ENCODE peak calls at places on chromosomes 11 and 22, in four cellular contexts. G is fibroblast of the aortic adventitia; Z is naive thymus-derived CD8-positive, alpha-beta T cell; I is CD4-positive, alpha-beta memory T cell. F is an unnamed sample.

GRCh38 chr11:70297341-70297740 is 26.9 kb downstream of the PPFIA1 start:
- DNase-seq in G (no peak), Z (no peak), I (no peak), F (peak)

GRCh38 chr11:2443881-2444300 is 423 bp downstream of the TRPM5 start:
- DNase-seq in Z (peak), I (no peak), G (no peak), F (no peak)

GRCh38 chr22:38503021-38503420 is 3.1 kb downstream of the DDX17 start:
- DNase-seq in Z (no peak), I (no peak), G (peak), F (no peak)

GRCh38 chr22:46721716-46722115 is 16.3 kb downstream of the CERK start:
- DNase-seq in I (no peak), Z (no peak), G (no peak), F (no peak)

GRCh38 chr22:41028841-41029240 is 63.6 kb upstream of the EP300 start:
- DNase-seq in Z (no peak), I (no peak), G (peak), F (peak)

GRCh38 chr22:49574861-49575702 is 252.6 kb downstream of the BRD1 start:
- DNase-seq in G (no peak), Z (no peak), I (no peak), F (no peak)

GRCh38 chr11:2541881-2542361 is 97.1 kb downstream of the KCNQ1 start:
- DNase-seq in G (no peak), I (no peak), Z (peak), F (no peak)

GRCh38 chr11:122440783-122441701 is 214.5 kb upstream of the UBASH3B start:
- DNase-seq in I (no peak), Z (no peak), G (peak), F (peak)

GRCh38 chr11:2645779-2646118 is 54.0 kb downstream of the KCNQ1OT1 start:
- DNase-seq in G (no peak), Z (no peak), I (no peak), F (no peak)

GRCh38 chr22:31244943-31245451 is 32.9 kb downstream of the LIMK2 start:
- DNase-seq in I (no peak), Z (no peak), G (no peak), F (no peak)